ENCODE peak calls at places on chromosome 2, in six cellular contexts. One of them, this sample, is unnamed.

GRCh38 chr2:175111200-175111657 is 56.8 kb downstream of the ATF2 start:
- DNase-seq in omental fat pad: no peak
- DNase-seq in SK-N-SH: peak
- DNase-seq in CD8-positive, alpha-beta T cell: no peak
- DNase-seq in GM10248: peak
- DNase-seq in choroid plexus epithelial cell: peak
- DNase-seq in this sample: peak

GRCh38 chr2:157414050-157414449 is 29.8 kb downstream of the CYTIP start:
- DNase-seq in omental fat pad: no peak
- DNase-seq in SK-N-SH: no peak
- DNase-seq in CD8-positive, alpha-beta T cell: no peak
- DNase-seq in GM10248: no peak
- DNase-seq in choroid plexus epithelial cell: no peak
- DNase-seq in this sample: no peak

GRCh38 chr2:168843253-168843652 is 40.8 kb downstream of the NOSTRIN start:
- DNase-seq in omental fat pad: no peak
- DNase-seq in SK-N-SH: no peak
- DNase-seq in CD8-positive, alpha-beta T cell: no peak
- DNase-seq in GM10248: no peak
- DNase-seq in choroid plexus epithelial cell: no peak
- DNase-seq in this sample: no peak

GRCh38 chr2:85924522-85924921 is 35.7 kb upstream of the ST3GAL5 start:
- DNase-seq in omental fat pad: no peak
- DNase-seq in SK-N-SH: no peak
- DNase-seq in CD8-positive, alpha-beta T cell: no peak
- DNase-seq in GM10248: no peak
- DNase-seq in choroid plexus epithelial cell: peak
- DNase-seq in this sample: peak

GRCh38 chr2:207619764-207620203 is 5.4 kb downstream of the METTL21A start:
- DNase-seq in omental fat pad: no peak
- DNase-seq in SK-N-SH: no peak
- DNase-seq in CD8-positive, alpha-beta T cell: no peak
- DNase-seq in GM10248: peak
- DNase-seq in choroid plexus epithelial cell: no peak
- DNase-seq in this sample: peak

GRCh38 chr2:42573256-42573655 is 4.8 kb downstream of the MTA3 start:
- DNase-seq in omental fat pad: no peak
- DNase-seq in SK-N-SH: no peak
- DNase-seq in CD8-positive, alpha-beta T cell: no peak
- DNase-seq in GM10248: no peak
- DNase-seq in choroid plexus epithelial cell: no peak
- DNase-seq in this sample: no peak

GRCh38 chr2:729363-729762 is 52.2 kb upstream of the TMEM18 start:
- DNase-seq in omental fat pad: no peak
- DNase-seq in SK-N-SH: no peak
- DNase-seq in CD8-positive, alpha-beta T cell: no peak
- DNase-seq in GM10248: no peak
- DNase-seq in choroid plexus epithelial cell: no peak
- DNase-seq in this sample: no peak

GRCh38 chr2:186570587-186570986 is 19.3 kb upstream of the ITGAV start:
- DNase-seq in omental fat pad: no peak
- DNase-seq in SK-N-SH: no peak
- DNase-seq in CD8-positive, alpha-beta T cell: no peak
- DNase-seq in GM10248: no peak
- DNase-seq in choroid plexus epithelial cell: peak
- DNase-seq in this sample: no peak

GRCh38 chr2:239039479-239039861 is 191.6 kb downstream of the TWIST2 start:
- DNase-seq in omental fat pad: no peak
- DNase-seq in SK-N-SH: no peak
- DNase-seq in CD8-positive, alpha-beta T cell: no peak
- DNase-seq in GM10248: no peak
- DNase-seq in choroid plexus epithelial cell: no peak
- DNase-seq in this sample: no peak

DNA sequence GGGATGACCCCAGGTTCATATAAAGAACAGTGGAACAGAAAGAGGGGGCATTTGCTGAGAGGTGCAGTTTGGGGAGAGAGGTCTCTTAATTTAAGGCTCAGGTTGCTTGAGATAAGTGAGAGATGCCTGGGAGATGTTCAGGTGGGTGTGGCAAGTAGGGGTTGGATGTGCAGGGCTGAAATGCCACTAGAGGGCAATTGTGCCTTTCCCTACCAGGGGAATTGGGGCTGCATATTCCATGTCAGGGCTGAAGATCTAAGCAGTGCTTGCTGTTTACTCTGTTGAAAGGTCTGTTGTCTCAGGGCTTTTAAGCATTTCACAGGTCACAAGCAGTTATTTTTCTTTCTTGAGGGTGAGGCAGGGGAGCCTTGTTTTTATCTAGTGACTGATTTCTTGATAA is 7.8 kb downstream of the CCDC85A start:
- DNase-seq in omental fat pad: no peak
- DNase-seq in SK-N-SH: no peak
- DNase-seq in CD8-positive, alpha-beta T cell: no peak
- DNase-seq in GM10248: no peak
- DNase-seq in choroid plexus epithelial cell: peak
- DNase-seq in this sample: no peak
- TF ChIP-seq CTCF in omental fat pad: no peak
- TF ChIP-seq CTCF in SK-N-SH: peak
- TF ChIP-seq CTCF in CD8-positive, alpha-beta T cell: no peak
- TF ChIP-seq CTCF in GM10248: peak
- TF ChIP-seq CTCF in choroid plexus epithelial cell: peak
- TF ChIP-seq CTCF in this sample: peak

GRCh38 chr2:234146087-234146826 is 95.8 kb downstream of the SPP2 start:
- DNase-seq in omental fat pad: no peak
- DNase-seq in SK-N-SH: no peak
- DNase-seq in CD8-positive, alpha-beta T cell: no peak
- DNase-seq in GM10248: no peak
- DNase-seq in choroid plexus epithelial cell: peak
- DNase-seq in this sample: no peak
- TF ChIP-seq CTCF in omental fat pad: no peak
- TF ChIP-seq CTCF in SK-N-SH: peak
- TF ChIP-seq CTCF in CD8-positive, alpha-beta T cell: no peak
- TF ChIP-seq CTCF in GM10248: no peak
- TF ChIP-seq CTCF in choroid plexus epithelial cell: peak
- TF ChIP-seq CTCF in this sample: no peak

DNA sequence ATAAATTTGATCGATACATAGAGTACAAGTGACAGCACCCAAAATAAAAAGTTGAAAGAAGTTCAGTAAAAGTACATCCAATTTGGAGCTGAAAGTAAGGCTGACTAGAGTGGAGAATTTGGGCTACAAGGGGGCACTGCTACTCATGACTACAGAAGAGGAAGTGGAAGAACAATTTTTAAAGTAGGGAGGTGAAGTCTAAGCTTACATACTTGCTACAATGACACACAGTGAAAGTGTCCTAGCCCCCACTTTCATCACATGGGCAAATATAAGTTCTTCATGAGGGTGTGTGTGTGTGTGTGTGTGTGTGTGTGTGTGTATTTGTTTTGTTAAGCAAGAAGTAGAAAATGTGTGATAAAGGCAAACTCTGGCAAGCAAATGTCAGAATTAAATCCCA is 45.7 kb downstream of the MAP3K2 start:
- DNase-seq in omental fat pad: no peak
- DNase-seq in SK-N-SH: no peak
- DNase-seq in CD8-positive, alpha-beta T cell: no peak
- DNase-seq in GM10248: peak
- DNase-seq in choroid plexus epithelial cell: peak
- DNase-seq in this sample: peak
- TF ChIP-seq CTCF in omental fat pad: no peak
- TF ChIP-seq CTCF in SK-N-SH: no peak
- TF ChIP-seq CTCF in CD8-positive, alpha-beta T cell: no peak
- TF ChIP-seq CTCF in GM10248: no peak
- TF ChIP-seq CTCF in choroid plexus epithelial cell: no peak
- TF ChIP-seq CTCF in this sample: no peak

GRCh38 chr2:68171684-68172083 is 14.0 kb downstream of the PNO1 start:
- DNase-seq in omental fat pad: no peak
- DNase-seq in SK-N-SH: no peak
- DNase-seq in CD8-positive, alpha-beta T cell: no peak
- DNase-seq in GM10248: no peak
- DNase-seq in choroid plexus epithelial cell: no peak
- DNase-seq in this sample: no peak

GRCh38 chr2:68172990-68173715 is 15.5 kb downstream of the PNO1 start:
- DNase-seq in omental fat pad: no peak
- DNase-seq in SK-N-SH: no peak
- DNase-seq in CD8-positive, alpha-beta T cell: no peak
- DNase-seq in GM10248: no peak
- DNase-seq in choroid plexus epithelial cell: no peak
- DNase-seq in this sample: no peak

GRCh38 chr2:68171146-68171545 is 13.5 kb downstream of the PNO1 start:
- DNase-seq in omental fat pad: no peak
- DNase-seq in SK-N-SH: no peak
- DNase-seq in CD8-positive, alpha-beta T cell: no peak
- DNase-seq in GM10248: no peak
- DNase-seq in choroid plexus epithelial cell: no peak
- DNase-seq in this sample: no peak

GRCh38 chr2:68167186-68167585 is 9.5 kb downstream of the PNO1 start:
- DNase-seq in omental fat pad: no peak
- DNase-seq in SK-N-SH: no peak
- DNase-seq in CD8-positive, alpha-beta T cell: no peak
- DNase-seq in GM10248: no peak
- DNase-seq in choroid plexus epithelial cell: peak
- DNase-seq in this sample: no peak

GRCh38 chr2:68169308-68169707 is 11.6 kb downstream of the PNO1 start:
- DNase-seq in omental fat pad: no peak
- DNase-seq in SK-N-SH: no peak
- DNase-seq in CD8-positive, alpha-beta T cell: no peak
- DNase-seq in GM10248: no peak
- DNase-seq in choroid plexus epithelial cell: peak
- DNase-seq in this sample: no peak
- TF ChIP-seq CTCF in omental fat pad: no peak
- TF ChIP-seq CTCF in SK-N-SH: peak
- TF ChIP-seq CTCF in CD8-positive, alpha-beta T cell: no peak
- TF ChIP-seq CTCF in GM10248: no peak
- TF ChIP-seq CTCF in choroid plexus epithelial cell: no peak
- TF ChIP-seq CTCF in this sample: no peak